ENCODE peak calls at places on chromosomes 4 and X, in five cellular contexts. One of them, this sample, is unnamed.

GRCh38 chr4:155190099-155190498 is 18.3 kb upstream of the NPY2R start:
- DNase-seq in K562: no peak
- DNase-seq in H1: no peak
- DNase-seq in GM12878: no peak
- DNase-seq in HepG2: no peak
- DNase-seq in this sample: no peak

GRCh38 chrX:103343105-103343504 is 13.1 kb downstream of the TCEAL7 start:
- DNase-seq in K562: peak; percentile 50
- DNase-seq in GM12878: no peak
- DNase-seq in HepG2: no peak
- DNase-seq in H1: no peak
- DNase-seq in this sample: peak; percentile 52

GRCh38 chr4:5894266-5894665 is 1.4 kb upstream of the CRMP1 start:
- DNase-seq in HepG2: no peak
- DNase-seq in K562: no peak
- DNase-seq in GM12878: no peak
- DNase-seq in H1: no peak
- DNase-seq in this sample: no peak

GRCh38 chrX:42739258-42739657 is 38.7 kb downstream of the PPP1R2C start:
- DNase-seq in K562: no peak
- DNase-seq in GM12878: no peak
- DNase-seq in HepG2: no peak
- DNase-seq in H1: no peak
- DNase-seq in this sample: no peak

GRCh38 chr4:176443646-176444409 is 124.1 kb downstream of the SPCS3 start:
- DNase-seq in HepG2: no peak
- DNase-seq in H1: no peak
- DNase-seq in GM12878: no peak
- DNase-seq in K562: no peak
- DNase-seq in this sample: no peak

GRCh38 chr4:105966046-105966445 is 70.8 kb downstream of the NPNT start:
- DNase-seq in H1: no peak
- DNase-seq in HepG2: no peak
- DNase-seq in GM12878: no peak
- DNase-seq in K562: no peak
- DNase-seq in this sample: peak; percentile 27

GRCh38 chr4:144318797-144319196 is 178.3 kb upstream of the GYPA start:
- DNase-seq in H1: no peak
- DNase-seq in HepG2: no peak
- DNase-seq in K562: no peak
- DNase-seq in GM12878: no peak
- DNase-seq in this sample: no peak

GRCh38 chr4:155234206-155234605 is 25.8 kb downstream of the NPY2R start:
- DNase-seq in K562: no peak
- DNase-seq in GM12878: no peak
- DNase-seq in HepG2: no peak
- DNase-seq in H1: no peak
- DNase-seq in this sample: no peak

GRCh38 chrX:154379569-154379951 is 465 bp downstream of the EMD start:
- DNase-seq in HepG2: no peak
- DNase-seq in H1: no peak
- DNase-seq in GM12878: no peak
- DNase-seq in K562: no peak
- DNase-seq in this sample: no peak

GRCh38 chr4:76147454-76148141 is 599 bp downstream of the NUP54 start:
- DNase-seq in H1: peak; percentile 85
- DNase-seq in GM12878: peak; percentile 15
- DNase-seq in K562: peak; percentile 96
- DNase-seq in HepG2: peak; percentile 66
- DNase-seq in this sample: peak; percentile 98

GRCh38 chr4:151324124-151324448 is 1.3 kb downstream of the SH3D19 start:
- DNase-seq in K562: no peak
- DNase-seq in GM12878: no peak
- DNase-seq in HepG2: no peak
- DNase-seq in H1: no peak
- DNase-seq in this sample: no peak

GRCh38 chr4:110621839-110622751 is 782 bp downstream of the PITX2 start:
- DNase-seq in HepG2: no peak
- DNase-seq in K562: no peak
- DNase-seq in H1: no peak
- DNase-seq in GM12878: no peak
- DNase-seq in this sample: peak; percentile 66

GRCh38 chr4:61427818-61428495 is 227.8 kb downstream of the ADGRL3 start:
- DNase-seq in GM12878: no peak
- DNase-seq in H1: no peak
- DNase-seq in K562: no peak
- DNase-seq in HepG2: no peak
- DNase-seq in this sample: no peak

GRCh38 chrX:1488141-1488540 is 35.4 kb upstream of the ASMTL start:
- DNase-seq in H1: no peak
- DNase-seq in K562: no peak
- DNase-seq in HepG2: no peak
- DNase-seq in GM12878: no peak
- DNase-seq in this sample: no peak

GRCh38 chr4:136643416-136643815 is 888.9 kb downstream of the PCDH18 start:
- DNase-seq in GM12878: no peak
- DNase-seq in K562: no peak
- DNase-seq in HepG2: no peak
- DNase-seq in H1: no peak
- DNase-seq in this sample: no peak

GRCh38 chr4:88022289-88022688 is 14.9 kb downstream of the PKD2 start:
- DNase-seq in H1: no peak
- DNase-seq in HepG2: no peak
- DNase-seq in GM12878: no peak
- DNase-seq in K562: no peak
- DNase-seq in this sample: no peak

GRCh38 chr4:138223191-138223910 is 18.8 kb downstream of the SLC7A11 start:
- DNase-seq in K562: no peak
- DNase-seq in H1: no peak
- DNase-seq in HepG2: no peak
- DNase-seq in GM12878: no peak
- DNase-seq in this sample: peak; percentile 81
- H3K27ac ChIP-seq in K562: no peak overlapping the region
- H3K27ac ChIP-seq in H1: no peak overlapping the region
- H3K27ac ChIP-seq in HepG2: no peak overlapping the region
- H3K27ac ChIP-seq in GM12878: no peak overlapping the region
- H3K27ac ChIP-seq in this sample: peak overlapping the region; percentile 88

GRCh38 chr4:829291-829690 is 3.4 kb upstream of the CPLX1 start:
- DNase-seq in GM12878: no peak
- DNase-seq in K562: no peak
- DNase-seq in HepG2: no peak
- DNase-seq in H1: no peak
- DNase-seq in this sample: no peak

GRCh38 chr4:825969-826330 is at the start of gene CPLX1:
- DNase-seq in HepG2: no peak
- DNase-seq in H1: no peak
- DNase-seq in K562: peak; percentile 64
- DNase-seq in GM12878: no peak
- DNase-seq in this sample: peak; percentile 78

GRCh38 chr4:828641-829271 is 2.8 kb upstream of the CPLX1 start:
- DNase-seq in GM12878: no peak
- DNase-seq in K562: peak; percentile 27
- DNase-seq in HepG2: peak; percentile 49
- DNase-seq in H1: no peak
- DNase-seq in this sample: peak; percentile 71

GRCh38 chr4:826508-827208 is 729 bp upstream of the CPLX1 start:
- DNase-seq in HepG2: no peak
- DNase-seq in H1: no peak
- DNase-seq in GM12878: no peak
- DNase-seq in K562: no peak
- DNase-seq in this sample: peak; percentile 75

GRCh38 chr4:827209-828081 is 1.5 kb upstream of the CPLX1 start:
- DNase-seq in H1: no peak
- DNase-seq in GM12878: no peak
- DNase-seq in HepG2: no peak
- DNase-seq in K562: no peak
- DNase-seq in this sample: peak; percentile 35
- H3K4me1 ChIP-seq in H1: no peaks in the 10 kb centered on the region
- H3K4me1 ChIP-seq in GM12878: no peaks in the 10 kb centered on the region
- H3K4me1 ChIP-seq in HepG2: peaks cover 11% of the 10 kb centered on the region
- H3K4me1 ChIP-seq in K562: peaks cover 62% of the 10 kb centered on the region
- H3K4me1 ChIP-seq in this sample: no peaks in the 10 kb centered on the region

GRCh38 chrX:14497184-14497666 is 32.1 kb upstream of the GLRA2 start:
- DNase-seq in GM12878: peak; percentile 12
- DNase-seq in H1: no peak
- DNase-seq in K562: no peak
- DNase-seq in HepG2: no peak
- DNase-seq in this sample: no peak
- TF ChIP-seq CREB1 in GM12878: no peak
- TF ChIP-seq CREB1 in H1: no peak
- TF ChIP-seq CREB1 in K562: no peak
- TF ChIP-seq CREB1 in HepG2: no peak
- TF ChIP-seq CREB1 in this sample: no peak

DNA sequence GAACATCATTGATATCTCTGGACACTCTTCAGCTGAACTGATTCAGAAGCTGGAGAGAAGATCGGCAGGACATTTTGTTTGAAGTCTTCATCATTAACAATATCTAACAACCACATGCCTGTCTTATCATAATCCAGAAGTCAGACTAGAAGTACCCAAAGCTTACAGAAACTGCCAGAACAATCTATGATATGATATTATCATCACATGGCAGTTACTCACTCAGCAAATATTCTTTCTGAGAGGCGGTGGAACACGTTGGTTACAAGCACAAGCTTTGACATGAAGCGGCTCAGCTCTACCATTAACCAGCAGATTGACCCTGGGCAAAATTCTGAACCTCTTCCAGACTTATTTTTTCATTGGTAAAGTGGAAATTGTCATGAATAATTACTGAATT is 69.4 kb upstream of the KIT start:
- DNase-seq in H1: no peak
- DNase-seq in HepG2: no peak
- DNase-seq in K562: peak; percentile 71
- DNase-seq in GM12878: no peak
- DNase-seq in this sample: no peak
- H3K27ac ChIP-seq in H1: no peak overlapping the region
- H3K27ac ChIP-seq in HepG2: no peak overlapping the region
- H3K27ac ChIP-seq in K562: peak overlapping the region; percentile 11
- H3K27ac ChIP-seq in GM12878: no peak overlapping the region
- H3K27ac ChIP-seq in this sample: no peak overlapping the region

DNA sequence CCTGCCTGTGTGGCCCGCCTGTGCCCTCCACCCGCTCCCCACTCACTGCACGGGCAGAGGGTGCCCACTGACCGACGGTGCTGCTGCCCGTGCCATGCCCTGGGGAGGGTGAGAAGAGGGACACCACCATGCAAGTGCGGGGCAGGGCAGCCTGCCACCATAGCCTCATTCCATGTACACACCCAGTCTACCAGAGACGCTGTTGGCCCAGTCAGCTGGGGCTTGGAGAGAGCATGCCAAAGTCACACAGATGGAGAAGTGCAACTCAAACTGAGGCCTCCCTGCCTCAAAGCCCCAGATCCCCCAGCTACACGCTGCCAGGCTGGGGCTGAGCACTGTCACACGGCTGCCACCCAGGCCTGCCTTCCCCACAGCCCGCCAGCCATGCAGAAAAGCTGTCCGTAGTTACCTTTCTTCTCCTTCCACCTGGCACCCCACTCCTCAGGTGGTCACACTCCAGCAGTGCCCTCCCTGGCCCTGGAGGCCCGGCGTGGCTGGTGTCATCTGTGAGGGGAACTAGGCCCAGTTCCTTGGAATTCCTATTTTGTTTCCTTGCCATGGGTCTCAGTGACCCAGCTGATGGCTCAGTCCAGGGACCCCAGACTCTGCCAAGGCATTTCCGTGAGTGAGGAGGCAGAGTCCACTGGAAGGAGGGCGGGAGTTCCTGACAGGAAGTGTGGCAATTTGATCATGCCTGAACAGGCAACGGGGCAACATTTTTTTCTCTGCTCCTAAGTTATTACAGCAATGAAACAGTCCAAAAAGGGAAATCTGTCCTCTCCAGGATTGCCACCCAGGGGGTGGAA is at the start of gene SLC2A9:
- DNase-seq in H1: no peak
- DNase-seq in K562: no peak
- DNase-seq in HepG2: peak; percentile 77
- DNase-seq in GM12878: no peak
- DNase-seq in this sample: no peak
- H3K4me1 ChIP-seq in H1: no peaks in the 10 kb centered on the region
- H3K4me1 ChIP-seq in K562: peaks cover 12% of the 10 kb centered on the region
- H3K4me1 ChIP-seq in HepG2: peaks cover 96% of the 10 kb centered on the region
- H3K4me1 ChIP-seq in GM12878: peaks cover 12% of the 10 kb centered on the region
- H3K4me1 ChIP-seq in this sample: peaks cover 4% of the 10 kb centered on the region

GRCh38 chrX:134241960-134242619 is 5.1 kb downstream of the CCDC160 start:
- DNase-seq in K562: no peak
- DNase-seq in H1: no peak
- DNase-seq in HepG2: no peak
- DNase-seq in GM12878: no peak
- DNase-seq in this sample: peak; percentile 22

GRCh38 chrX:134240209-134240608 is 3.2 kb downstream of the CCDC160 start:
- DNase-seq in HepG2: no peak
- DNase-seq in H1: no peak
- DNase-seq in K562: no peak
- DNase-seq in GM12878: no peak
- DNase-seq in this sample: peak; percentile 3

GRCh38 chrX:134247492-134247891 is 10.5 kb downstream of the CCDC160 start:
- DNase-seq in K562: no peak
- DNase-seq in H1: no peak
- DNase-seq in HepG2: no peak
- DNase-seq in GM12878: no peak
- DNase-seq in this sample: no peak

GRCh38 chrX:134246282-134246681 is 9.3 kb downstream of the CCDC160 start:
- DNase-seq in H1: no peak
- DNase-seq in K562: peak; percentile 26
- DNase-seq in GM12878: no peak
- DNase-seq in HepG2: no peak
- DNase-seq in this sample: peak; percentile 47

DNA sequence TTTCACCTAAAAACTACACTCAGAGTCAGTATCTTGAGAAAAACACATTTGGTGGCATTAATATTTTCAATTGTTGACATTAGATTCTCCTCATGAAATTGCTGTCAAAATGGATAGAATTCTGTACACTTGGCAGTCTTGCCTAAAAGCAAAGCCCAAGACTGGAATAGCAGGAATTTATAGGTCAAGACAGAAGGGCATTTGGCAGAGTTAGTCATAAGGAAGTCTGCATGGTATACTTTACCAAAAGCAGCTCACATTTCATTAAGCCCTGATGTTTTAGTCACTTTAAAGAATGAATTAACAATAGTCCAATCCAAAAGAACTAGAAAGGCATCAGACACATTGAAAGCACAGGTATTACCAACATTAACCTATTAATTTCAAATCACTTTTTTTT is 7.1 kb downstream of the CCDC160 start:
- DNase-seq in H1: no peak
- DNase-seq in GM12878: no peak
- DNase-seq in HepG2: no peak
- DNase-seq in K562: no peak
- DNase-seq in this sample: no peak
- TF ChIP-seq CREB1 in H1: no peak
- TF ChIP-seq CREB1 in GM12878: no peak
- TF ChIP-seq CREB1 in HepG2: no peak
- TF ChIP-seq CREB1 in K562: no peak
- TF ChIP-seq CREB1 in this sample: no peak